ENCODE peak calls at places on chromosomes 6 and 20, in six cellular contexts. V is fibroblast of lung; H is head of caudate nucleus; B is posterior vena cava; N is activated T-helper 1 cell treated with anti-CD3 and anti-CD28 coated beads, Interleukin-12 subunit alpha, Interleukin-12 subunit beta, Interleukin-2, Interleukin-4 antibody, amounts not matched to agents 30 ng/mL and 10 ng/mL and 1 ng/mL, durations not matched to agents 14 hours and 24 hours and 36 hours; L is LoVo. U is an unnamed sample.

GRCh38 chr6:36355819-36356218 is 19.1 kb upstream of the BNIP5 start:
- DNase-seq in V (no peak), H (peak; percentile 48), B (no peak), N (no peak), L (no peak), U (no peak)

GRCh38 chr6:138161434-138162103 is at the start of gene ARFGEF3:
- DNase-seq in V (no peak), H (peak; percentile 90), B (peak; percentile 83), N (peak; percentile 29), L (peak; percentile 76), U (peak; percentile 75)

GRCh38 chr6:19866900-19867627 is 29.9 kb downstream of the ID4 start:
- DNase-seq in V (peak; percentile 33), H (no peak), B (no peak), N (no peak), L (peak; percentile 79), U (no peak)

GRCh38 chr6:52663120-52663934 is 7.6 kb upstream of the TMEM14A start:
- DNase-seq in V (peak; percentile 86), H (peak; percentile 81), B (no peak), N (peak; percentile 30), L (peak; percentile 83), U (peak; percentile 86)

GRCh38 chr20:36301359-36302119 is 4.6 kb upstream of the DLGAP4 start:
- DNase-seq in V (no peak), H (no peak), B (no peak), N (no peak), L (no peak), U (no peak)

GRCh38 chr20:49519777-49520359 is 37.4 kb upstream of the KCNB1 start:
- DNase-seq in V (no peak), H (no peak), B (no peak), N (no peak), L (no peak), U (no peak)

GRCh38 chr20:63778034-63778752 is 38.6 kb downstream of the SLC2A4RG start:
- DNase-seq in V (no peak), H (no peak), B (no peak), N (no peak), L (no peak), U (no peak)

GRCh38 chr20:61055130-61055529 is 196.9 kb upstream of the CDH4 start:
- DNase-seq in V (no peak), H (no peak), B (peak; percentile 41), N (no peak), L (no peak), U (no peak)

GRCh38 chr6:3644613-3645012 is 106.9 kb downstream of the PXDC1 start:
- DNase-seq in V (no peak), H (peak; percentile 79), B (no peak), N (no peak), L (no peak), U (no peak)

GRCh38 chr6:169700296-169700695 is 1.5 kb downstream of the WDR27 start:
- DNase-seq in V (peak; percentile 15), H (no peak), B (no peak), N (no peak), L (peak; percentile 29), U (no peak)

GRCh38 chr6:11595903-11596302 is 58.4 kb downstream of the TMEM170B start:
- DNase-seq in V (no peak), H (no peak), B (no peak), N (no peak), L (no peak), U (no peak)

GRCh38 chr20:50824137-50824536 is 29.3 kb downstream of the BCAS4 start:
- DNase-seq in V (peak; percentile 75), H (no peak), B (peak; percentile 87), N (no peak), L (no peak), U (no peak)

GRCh38 chr6:12748411-12748810 is 31.8 kb downstream of the PHACTR1 start:
- DNase-seq in V (no peak), H (no peak), B (no peak), N (no peak), L (no peak), U (no peak)

GRCh38 chr6:15574023-15574422 is 88.8 kb downstream of the DTNBP1 start:
- DNase-seq in V (no peak), H (no peak), B (no peak), N (no peak), L (no peak), U (no peak)

GRCh38 chr6:111478064-111478476 is 4.9 kb downstream of the REV3L start:
- DNase-seq in V (peak; percentile 33), H (no peak), B (no peak), N (no peak), L (peak; percentile 37), U (no peak)